ENCODE peak calls at places on chromosomes 13 and 19, in eight cellular contexts. S is breast epithelium; H is body of pancreas; O is LHCN-M2; N is activated CD8-positive, alpha-beta memory T cell treated with anti-CD3 and anti-CD28 coated beads for 48 hours; V is MCF 10A; J is iris pigment epithelial cell; Z is fibroblast of the aortic adventitia. U is an unnamed sample.

GRCh38 chr19:54262470-54262869 is 5.4 kb upstream of the LILRB5 start:
- DNase-seq in S (no peak), H (no peak), O (no peak), N (no peak), V (no peak), J (no peak), Z (no peak), U (no peak)

GRCh38 chr13:113051641-113052040 is 54.0 kb upstream of the F7 start:
- DNase-seq in S (no peak), H (no peak), O (no peak), N (no peak), V (no peak), J (no peak), Z (no peak), U (no peak)

GRCh38 chr13:21670006-21670882 is 629 bp upstream of the FGF9 start:
- DNase-seq in S (no peak), H (peak), O (peak), N (peak), V (peak), J (peak), Z (peak), U (peak)

GRCh38 chr13:46605824-46606554 is 53.0 kb downstream of the LRCH1 start:
- DNase-seq in S (no peak), H (no peak), O (no peak), N (no peak), V (no peak), J (no peak), Z (no peak), U (no peak)

GRCh38 chr13:31920301-31920818 is 111.2 kb upstream of the FRY start:
- DNase-seq in S (no peak), H (no peak), O (peak), N (no peak), V (no peak), J (no peak), Z (no peak), U (no peak)

GRCh38 chr19:34963531-34964406 is at the start of gene ZNF792:
- DNase-seq in S (peak), H (peak), O (peak), N (no peak), V (peak), J (peak), Z (peak), U (peak)

GRCh38 chr19:12052057-12052570 is 647 bp downstream of the ZNF878 start:
- DNase-seq in S (no peak), H (no peak), O (no peak), N (no peak), V (no peak), J (peak), Z (peak), U (no peak)

GRCh38 chr19:7701049-7701653 is 780 bp downstream of the FCER2 start:
- DNase-seq in S (no peak), H (no peak), O (no peak), N (no peak), V (no peak), J (no peak), Z (no peak), U (no peak)

GRCh38 chr19:51181913-51182419 is 39.9 kb downstream of the SIGLEC7 start:
- DNase-seq in S (no peak), H (no peak), O (no peak), N (no peak), V (no peak), J (no peak), Z (no peak), U (no peak)

GRCh38 chr13:34542321-34542720 is 399.7 kb upstream of the NBEA start:
- DNase-seq in S (no peak), H (no peak), O (no peak), N (no peak), V (no peak), J (no peak), Z (no peak), U (no peak)

GRCh38 chr13:60787083-60787482 is 390.1 kb downstream of the TDRD3 start:
- DNase-seq in S (no peak), H (no peak), O (no peak), N (no peak), V (peak), J (no peak), Z (peak), U (no peak)

GRCh38 chr13:110121312-110122083 is 185.5 kb downstream of the COL4A1 start:
- DNase-seq in S (no peak), H (no peak), O (no peak), N (no peak), V (no peak), J (no peak), Z (no peak), U (no peak)

GRCh38 chr13:82719987-82720386 is 1162.3 kb downstream of the SLITRK1 start:
- DNase-seq in S (no peak), H (no peak), O (no peak), N (no peak), V (no peak), J (no peak), Z (no peak), U (no peak)

GRCh38 chr19:10508036-10508435 is 4.9 kb upstream of the KEAP1 start:
- DNase-seq in S (no peak), H (no peak), O (no peak), N (no peak), V (no peak), J (no peak), Z (no peak), U (no peak)

GRCh38 chr19:48815870-48816501 is 5.2 kb upstream of the BCAT2 start:
- DNase-seq in S (no peak), H (peak), O (peak), N (no peak), V (no peak), J (peak), Z (no peak), U (no peak)

GRCh38 chr13:45510671-45511070 is 45.9 kb downstream of the COG3 start:
- DNase-seq in S (no peak), H (no peak), O (no peak), N (no peak), V (no peak), J (no peak), Z (no peak), U (no peak)

GRCh38 chr19:46813570-46814358 is 25.4 kb upstream of the SLC1A5 start:
- DNase-seq in S (peak), H (peak), O (no peak), N (no peak), V (peak), J (peak), Z (peak), U (no peak)

GRCh38 chr13:37534181-37534580 is 64.4 kb downstream of the POSTN start:
- DNase-seq in S (no peak), H (no peak), O (peak), N (no peak), V (peak), J (peak), Z (peak), U (no peak)

GRCh38 chr13:85825454-85825853 is 26.2 kb upstream of the SLITRK6 start:
- DNase-seq in S (no peak), H (no peak), O (no peak), N (no peak), V (peak), J (peak), Z (no peak), U (no peak)

GRCh38 chr19:48636859-48637448 is at the start of gene DBP:
- DNase-seq in S (peak), H (peak), O (no peak), N (no peak), V (no peak), J (no peak), Z (no peak), U (peak)

GRCh38 chr19:2584002-2584401 is 108.1 kb downstream of the GADD45B start:
- DNase-seq in S (no peak), H (no peak), O (no peak), N (no peak), V (no peak), J (no peak), Z (no peak), U (no peak)

GRCh38 chr19:46791944-46792343 is 3.5 kb upstream of the SLC1A5 start:
- DNase-seq in S (no peak), H (no peak), O (no peak), N (no peak), V (no peak), J (no peak), Z (no peak), U (no peak)

GRCh38 chr19:31296741-31297390 is 52.4 kb downstream of the TSHZ3 start:
- DNase-seq in S (no peak), H (no peak), O (no peak), N (no peak), V (no peak), J (no peak), Z (no peak), U (no peak)

GRCh38 chr13:77697208-77698103 is at the start of gene SLAIN1:
- DNase-seq in S (peak), H (peak), O (peak), N (peak), V (no peak), J (peak), Z (no peak), U (peak)

GRCh38 chr19:18593367-18594095 is 4.9 kb downstream of the REX1BD start:
- DNase-seq in S (no peak), H (no peak), O (no peak), N (no peak), V (no peak), J (no peak), Z (no peak), U (no peak)

GRCh38 chr13:75566658-75567057 is 17.1 kb downstream of the UCHL3 start:
- DNase-seq in S (no peak), H (no peak), O (peak), N (no peak), V (peak), J (peak), Z (peak), U (peak)

GRCh38 chr19:39407394-39407643 is 672 bp downstream of the ZFP36 start:
- DNase-seq in S (no peak), H (no peak), O (peak), N (no peak), V (no peak), J (no peak), Z (no peak), U (no peak)

GRCh38 chr13:106633321-106633720 is 65.4 kb upstream of the ARGLU1 start:
- DNase-seq in S (no peak), H (no peak), O (no peak), N (no peak), V (no peak), J (no peak), Z (no peak), U (no peak)

GRCh38 chr13:111531505-111531904 is 211.1 kb downstream of the TEX29 start:
- DNase-seq in S (no peak), H (peak), O (no peak), N (no peak), V (peak), J (peak), Z (no peak), U (no peak)

GRCh38 chr13:32036762-32037161 is 5.2 kb downstream of the FRY start:
- DNase-seq in S (no peak), H (no peak), O (no peak), N (no peak), V (no peak), J (no peak), Z (no peak), U (no peak)

GRCh38 chr13:68232351-68233130 is 1002.4 kb upstream of the PCDH9 start:
- DNase-seq in S (no peak), H (no peak), O (peak), N (no peak), V (no peak), J (peak), Z (no peak), U (no peak)

GRCh38 chr13:43077446-43077845 is 54.1 kb downstream of the DNAJC15 start:
- DNase-seq in S (no peak), H (no peak), O (no peak), N (no peak), V (no peak), J (no peak), Z (no peak), U (no peak)

GRCh38 chr13:100828226-100828625 is 153.6 kb upstream of the TMTC4 start:
- DNase-seq in S (no peak), H (no peak), O (no peak), N (no peak), V (no peak), J (peak), Z (no peak), U (no peak)

GRCh38 chr19:45087531-45087930 is 5.4 kb upstream of the PPP1R37 start:
- DNase-seq in S (no peak), H (no peak), O (no peak), N (no peak), V (no peak), J (no peak), Z (no peak), U (no peak)

GRCh38 chr19:55376381-55376933 is at the start of gene TMEM190:
- DNase-seq in S (no peak), H (no peak), O (no peak), N (no peak), V (peak), J (no peak), Z (no peak), U (no peak)

GRCh38 chr19:48511800-48512503 is at the start of gene LMTK3:
- DNase-seq in S (no peak), H (peak), O (peak), N (peak), V (no peak), J (peak), Z (peak), U (no peak)

GRCh38 chr13:109383683-109384082 is 402.7 kb downstream of the IRS2 start:
- DNase-seq in S (no peak), H (no peak), O (peak), N (no peak), V (peak), J (peak), Z (no peak), U (no peak)